ENCODE peak calls at places on chromosomes 1 and 21, in eight cellular contexts. Z is mammary epithelial cell; P is stimulated activated CD4-positive, alpha-beta T cell treated with anti-CD3 and anti-CD28 coated beads, Interleukin-4, amount 100 ng/mL, for 1 hour; V is fibroblast of villous mesenchyme; Y is uterus; B is NCI-H1105; R is hippocampal formation; F is HCEC 1CT. K is an unnamed sample.

GRCh38 chr21:41726970-41727783 is 39.7 kb downstream of the RIPK4 start:
- DNase-seq in Z (peak; percentile 93), P (no peak), V (peak; percentile 24), Y (no peak), B (no peak), R (no peak), F (no peak), K (no peak)

GRCh38 chr1:43547538-43548072 is 16.9 kb downstream of the PTPRF start:
- DNase-seq in Z (no peak), P (no peak), V (no peak), Y (no peak), B (no peak), R (peak; percentile 64), F (no peak), K (peak; percentile 60)

GRCh38 chr1:1422465-1423244 is 1.6 kb upstream of the ANKRD65 start:
- DNase-seq in Z (peak; percentile 51), P (no peak), V (no peak), Y (no peak), B (no peak), R (no peak), F (no peak), K (no peak)

GRCh38 chr1:206568256-206568655 is 44.0 kb downstream of the EIF2D start:
- DNase-seq in Z (no peak), P (no peak), V (no peak), Y (no peak), B (no peak), R (no peak), F (no peak), K (no peak)

GRCh38 chr1:177163844-177164379 is 600 bp downstream of the ASTN1 start:
- DNase-seq in Z (no peak), P (no peak), V (no peak), Y (no peak), B (no peak), R (no peak), F (no peak), K (peak; percentile 48)

GRCh38 chr1:64965239-64966157 is 851 bp downstream of the JAK1 start:
- DNase-seq in Z (peak; percentile 43), P (peak; percentile 70), V (peak; percentile 90), Y (peak; percentile 70), B (peak; percentile 49), R (no peak), F (peak; percentile 75), K (peak; percentile 35)

GRCh38 chr1:228015276-228016180 is 8.7 kb downstream of the WNT3A start:
- DNase-seq in Z (peak; percentile 32), P (no peak), V (peak; percentile 17), Y (no peak), B (no peak), R (no peak), F (peak; percentile 68), K (no peak)

GRCh38 chr21:42081138-42081537 is 10.0 kb downstream of the UMODL1 start:
- DNase-seq in Z (no peak), P (no peak), V (peak; percentile 29), Y (no peak), B (no peak), R (no peak), F (peak; percentile 45), K (no peak)

GRCh38 chr21:23977971-23978370 is 1629.3 kb downstream of the MRPL39 start:
- DNase-seq in Z (no peak), P (no peak), V (no peak), Y (no peak), B (no peak), R (no peak), F (no peak), K (no peak)

GRCh38 chr1:155729031-155729898 is 40.4 kb downstream of the DAP3 start:
- DNase-seq in Z (peak; percentile 66), P (no peak), V (peak; percentile 74), Y (peak; percentile 39), B (peak; percentile 14), R (peak; percentile 49), F (peak; percentile 52), K (peak; percentile 33)

GRCh38 chr1:81126989-81127571 is 673.7 kb upstream of the ADGRL2 start:
- DNase-seq in Z (no peak), P (no peak), V (peak; percentile 4), Y (no peak), B (peak; percentile 95), R (no peak), F (no peak), K (no peak)

GRCh38 chr1:107493111-107493716 is 352.4 kb downstream of the NTNG1 start:
- DNase-seq in Z (no peak), P (no peak), V (no peak), Y (no peak), B (no peak), R (no peak), F (no peak), K (no peak)

GRCh38 chr21:37580690-37581089 is 214.1 kb downstream of the DYRK1A start:
- DNase-seq in Z (no peak), P (no peak), V (no peak), Y (no peak), B (no peak), R (no peak), F (no peak), K (no peak)

GRCh38 chr1:236209185-236209584 is 66.8 kb downstream of the GPR137B start:
- DNase-seq in Z (no peak), P (no peak), V (peak; percentile 16), Y (no peak), B (no peak), R (no peak), F (no peak), K (no peak)

GRCh38 chr1:40332695-40333094 is 15.6 kb upstream of the COL9A2 start:
- DNase-seq in Z (no peak), P (no peak), V (no peak), Y (no peak), B (no peak), R (no peak), F (no peak), K (no peak)

GRCh38 chr1:183920651-183921050 is 115.7 kb downstream of the RGL1 start:
- DNase-seq in Z (no peak), P (no peak), V (no peak), Y (no peak), B (no peak), R (peak; percentile 70), F (no peak), K (peak; percentile 48)

GRCh38 chr1:92310185-92310597 is 11.3 kb downstream of the RPAP2 start:
- DNase-seq in Z (peak; percentile 16), P (no peak), V (peak; percentile 39), Y (no peak), B (peak; percentile 33), R (no peak), F (peak; percentile 37), K (no peak)

GRCh38 chr1:56676571-56677035 is 31.5 kb downstream of the PRKAA2 start:
- DNase-seq in Z (peak; percentile 62), P (no peak), V (peak; percentile 70), Y (no peak), B (no peak), R (no peak), F (peak; percentile 95), K (no peak)

GRCh38 chr21:39107739-39108138 is 75.5 kb downstream of the PSMG1 start:
- DNase-seq in Z (no peak), P (no peak), V (no peak), Y (no peak), B (no peak), R (no peak), F (no peak), K (no peak)

GRCh38 chr1:174217787-174218574 is 58.7 kb downstream of the RABGAP1L start:
- DNase-seq in Z (peak; percentile 27), P (no peak), V (peak; percentile 51), Y (no peak), B (no peak), R (no peak), F (peak; percentile 45), K (no peak)

GRCh38 chr1:210607361-210607760 is 278.7 kb downstream of the HHAT start:
- DNase-seq in Z (no peak), P (no peak), V (peak; percentile 42), Y (no peak), B (no peak), R (no peak), F (no peak), K (no peak)

K was measured in substantia nigra.